ENCODE peak calls at places on chromosomes 5 and 9, in four cellular contexts. T, J, L and H are unnamed samples. For H3K4me1 and H3K36me3, the result is how much of the 10 kb centered on the place peaks cover.

GRCh38 chr5:37667846-37668245 is 172.0 kb downstream of the GDNF start:
- DNase-seq in T (no peak), J (no peak), L (no peak), H (no peak)

GRCh38 chr5:178685386-178686059 is 44.9 kb downstream of the ZNF354A start:
- DNase-seq in T (no peak), J (no peak), L (no peak), H (no peak)

GRCh38 chr9:130860458-130861316 is 25.6 kb downstream of the ABL1 start:
- DNase-seq in T (no peak), J (peak), L (peak), H (peak)

GRCh38 chr5:43019615-43020293 is 20.4 kb downstream of the ANXA2R start:
- DNase-seq in T (peak), J (no peak), L (no peak), H (peak)

GRCh38 chr9:32551491-32552049 is 557 bp upstream of the SMIM27 start:
- DNase-seq in T (peak), J (peak), L (no peak), H (peak)

GRCh38 chr5:5126444-5126843 is 13.7 kb upstream of the ADAMTS16 start:
- DNase-seq in T (no peak), J (no peak), L (no peak), H (peak)

GRCh38 chr9:37921168-37921510 is 17.2 kb upstream of the SLC25A51 start:
- DNase-seq in T (no peak), J (peak), L (no peak), H (no peak)

GRCh38 chr5:78745985-78746384 is 97.4 kb upstream of the LHFPL2 start:
- DNase-seq in T (no peak), J (no peak), L (no peak), H (no peak)

GRCh38 chr5:123673107-123673506 is 161.1 kb downstream of the CSNK1G3 start:
- DNase-seq in T (no peak), J (no peak), L (no peak), H (no peak)

GRCh38 chr5:16737620-16738364 is 121.0 kb upstream of the RETREG1 start:
- DNase-seq in T (no peak), J (no peak), L (no peak), H (no peak)

GRCh38 chr5:93995126-93995621 is 253.8 kb upstream of the POU5F2 start:
- DNase-seq in T (no peak), J (no peak), L (no peak), H (no peak)

GRCh38 chr9:34562136-34562745 is 27.3 kb downstream of the CNTFR start:
- DNase-seq in T (peak), J (no peak), L (no peak), H (no peak)

GRCh38 chr9:4750021-4750673 is 9.1 kb upstream of the AK3 start:
- DNase-seq in T (no peak), J (no peak), L (no peak), H (no peak)

GRCh38 chr9:115333671-115334070 is 215.7 kb upstream of the TNC start:
- DNase-seq in T (no peak), J (no peak), L (no peak), H (no peak)

GRCh38 chr9:12554636-12555035 is 138.5 kb upstream of the TYRP1 start:
- DNase-seq in T (peak), J (no peak), L (no peak), H (no peak)

GRCh38 chr9:124321935-124322334 is 64.2 kb downstream of the NEK6 start:
- DNase-seq in T (no peak), J (no peak), L (no peak), H (no peak)

GRCh38 chr5:143562935-143563334 is 159.4 kb upstream of the NR3C1 start:
- DNase-seq in T (no peak), J (no peak), L (no peak), H (no peak)

GRCh38 chr5:88923623-88924619 is 40.9 kb upstream of the MEF2C start:
- DNase-seq in T (no peak), J (no peak), L (no peak), H (no peak)

GRCh38 chr9:136137321-136138054 is 18.8 kb upstream of the TMEM250 start:
- DNase-seq in T (peak), J (no peak), L (no peak), H (no peak)
- TF ChIP-seq EP300 in T (no peak), J (no peak), L (no peak), H (no peak)

GRCh38 chr5:59128646-59129290 is 545.9 kb downstream of the RAB3C start:
- DNase-seq in T (no peak), J (no peak), L (no peak), H (no peak)

GRCh38 chr5:59132131-59132530 is 549.3 kb downstream of the RAB3C start:
- DNase-seq in T (no peak), J (no peak), L (no peak), H (no peak)

GRCh38 chr5:59126665-59127354 is 543.9 kb downstream of the RAB3C start:
- DNase-seq in T (no peak), J (no peak), L (no peak), H (no peak)

GRCh38 chr5:59133801-59134261 is 551.0 kb downstream of the RAB3C start:
- DNase-seq in T (no peak), J (no peak), L (no peak), H (no peak)

GRCh38 chr5:59130441-59130840 is 547.6 kb downstream of the RAB3C start:
- DNase-seq in T (no peak), J (no peak), L (no peak), H (no peak)
- H3K4me1 ChIP-seq in T (under half), J (under half), L (under half), H (under half)

GRCh38 chr9:138028596-138028995 is 151.0 kb downstream of the CACNA1B start:
- DNase-seq in T (no peak), J (no peak), L (no peak), H (no peak)
- H3K36me3 ChIP-seq in T (under half), J (under half), L (under half), H (under half)

GRCh38 chr9:1875921-1876448 is 139.2 kb upstream of the SMARCA2 start:
- DNase-seq in T (no peak), J (no peak), L (no peak), H (no peak)
- TF ChIP-seq EP300 in T (no peak), J (no peak), L (no peak), H (no peak)

GRCh38 chr9:128062856-128063831 is 4.0 kb downstream of the NAIF1 start:
- DNase-seq in T (no peak), J (no peak), L (no peak), H (no peak)
- H3K4me1 ChIP-seq in T (under half), J (under half), L (under half), H (under half)

GRCh38 chr9:21854119-21854518 is 51.7 kb downstream of the MTAP start:
- DNase-seq in T (no peak), J (no peak), L (no peak), H (no peak)
- H3K36me3 ChIP-seq in T (under half), J (under half), L (under half), H (under half)

GRCh38 chr5:97545856-97546570 is 363.0 kb upstream of the RIOK2 start:
- DNase-seq in T (no peak), J (no peak), L (no peak), H (no peak)
- TF ChIP-seq EP300 in T (no peak), J (no peak), L (no peak), H (no peak)